ENCODE peak calls at places on chromosome 22, in six cellular contexts. A is GM23248; B is esophagus muscularis mucosa; W is mammary epithelial cell; Q is CD8-positive, alpha-beta memory T cell; M is heart left ventricle. G is an unnamed sample.

GRCh38 chr22:42805016-42805997 is 51.8 kb downstream of the ARFGAP3 start:
- DNase-seq in A (no peak), B (no peak), W (peak; percentile 71), Q (no peak), M (no peak), G (no peak)

GRCh38 chr22:25334091-25334490 is 114.7 kb downstream of the CRYBB2 start:
- DNase-seq in A (peak; percentile 55), B (no peak), W (peak; percentile 21), Q (no peak), M (peak; percentile 32), G (no peak)

GRCh38 chr22:41561335-41561734 is 525 bp downstream of the CSDC2 start:
- DNase-seq in A (no peak), B (no peak), W (no peak), Q (no peak), M (no peak), G (no peak)

GRCh38 chr22:30610299-30610698 is 3.3 kb downstream of the TCN2 start:
- DNase-seq in A (no peak), B (no peak), W (no peak), Q (no peak), M (no peak), G (no peak)

GRCh38 chr22:30045901-30046715 is 34.2 kb upstream of the HORMAD2 start:
- DNase-seq in A (no peak), B (peak; percentile 75), W (no peak), Q (no peak), M (no peak), G (no peak)

GRCh38 chr22:30947821-30948454 is 20.6 kb downstream of the MORC2 start:
- DNase-seq in A (peak; percentile 71), B (peak; percentile 14), W (peak; percentile 64), Q (no peak), M (no peak), G (no peak)

GRCh38 chr22:39612811-39613548 is 42.4 kb downstream of the CACNA1I start:
- DNase-seq in A (no peak), B (no peak), W (no peak), Q (no peak), M (no peak), G (no peak)

GRCh38 chr22:16721969-16722368 is 103.2 kb downstream of the XKR3 start:
- DNase-seq in A (no peak), B (no peak), W (no peak), Q (no peak), M (no peak), G (no peak)

GRCh38 chr22:19430890-19431541 is 517 bp downstream of the HIRA start:
- DNase-seq in A (peak; percentile 62), B (no peak), W (peak; percentile 31), Q (peak; percentile 18), M (peak; percentile 29), G (no peak)

GRCh38 chr22:24883426-24883825 is 63.1 kb downstream of the LHFPL7 start:
- DNase-seq in A (no peak), B (no peak), W (no peak), Q (no peak), M (no peak), G (no peak)

GRCh38 chr22:25702571-25703167 is 39.3 kb upstream of the MYO18B start:
- DNase-seq in A (no peak), B (no peak), W (peak; percentile 75), Q (no peak), M (no peak), G (no peak)

GRCh38 chr22:20748820-20749428 is 25.0 kb upstream of the SERPIND1 start:
- DNase-seq in A (peak; percentile 5), B (no peak), W (no peak), Q (no peak), M (no peak), G (no peak)

GRCh38 chr22:17137226-17137625 is 16.1 kb upstream of the TMEM121B start:
- DNase-seq in A (no peak), B (no peak), W (no peak), Q (no peak), M (no peak), G (no peak)

GRCh38 chr22:39098026-39098425 is 982 bp downstream of the APOBEC3H start:
- DNase-seq in A (no peak), B (no peak), W (no peak), Q (no peak), M (no peak), G (no peak)

GRCh38 chr22:28923826-28924732 is 40.7 kb downstream of the ZNRF3 start:
- DNase-seq in A (no peak), B (no peak), W (peak; percentile 35), Q (no peak), M (no peak), G (no peak)

GRCh38 chr22:20807315-20807752 is 33.4 kb downstream of the SERPIND1 start:
- DNase-seq in A (peak; percentile 97), B (no peak), W (peak; percentile 62), Q (no peak), M (no peak), G (no peak)

GRCh38 chr22:31081963-31082605 is 966 bp downstream of the SMTN start:
- DNase-seq in A (peak; percentile 86), B (no peak), W (peak; percentile 84), Q (no peak), M (no peak), G (no peak)

GRCh38 chr22:23696326-23696851 is 5.6 kb downstream of the RGL4 start:
- DNase-seq in A (no peak), B (no peak), W (no peak), Q (peak; percentile 52), M (no peak), G (peak; percentile 67)

GRCh38 chr22:50105529-50106100 is 15.8 kb downstream of the MOV10L1 start:
- DNase-seq in A (no peak), B (no peak), W (peak; percentile 54), Q (no peak), M (no peak), G (no peak)

GRCh38 chr22:20128902-20129746 is 2.5 kb upstream of the ZDHHC8 start:
- DNase-seq in A (peak; percentile 62), B (no peak), W (no peak), Q (peak; percentile 46), M (no peak), G (peak; percentile 39)

GRCh38 chr22:31846161-31847115 is 92.6 kb downstream of the DEPDC5 start:
- DNase-seq in A (peak; percentile 28), B (no peak), W (no peak), Q (no peak), M (no peak), G (no peak)

GRCh38 chr22:37404126-37404525 is 23.2 kb downstream of the ELFN2 start:
- DNase-seq in A (no peak), B (no peak), W (no peak), Q (no peak), M (no peak), G (no peak)
- H3K27me3 ChIP-seq in A (no peaks in the 10 kb centered on the region), B (no peaks in the 10 kb centered on the region), W (no peaks in the 10 kb centered on the region), Q (no peaks in the 10 kb centered on the region), M (peaks cover 7% of the 10 kb centered on the region), G (no peaks in the 10 kb centered on the region)

GRCh38 chr22:47205081-47205491 is 442.6 kb downstream of the TBC1D22A start:
- DNase-seq in A (no peak), B (no peak), W (no peak), Q (no peak), M (no peak), G (no peak)

GRCh38 chr22:47205562-47205961 is 443.1 kb downstream of the TBC1D22A start:
- DNase-seq in A (no peak), B (peak; percentile 72), W (no peak), Q (no peak), M (no peak), G (no peak)

GRCh38 chr22:47207387-47207786 is 444.9 kb downstream of the TBC1D22A start:
- DNase-seq in A (no peak), B (no peak), W (no peak), Q (no peak), M (no peak), G (no peak)

GRCh38 chr22:47206819-47207218 is 444.4 kb downstream of the TBC1D22A start:
- DNase-seq in A (no peak), B (peak; percentile 39), W (no peak), Q (no peak), M (no peak), G (no peak)

DNA sequence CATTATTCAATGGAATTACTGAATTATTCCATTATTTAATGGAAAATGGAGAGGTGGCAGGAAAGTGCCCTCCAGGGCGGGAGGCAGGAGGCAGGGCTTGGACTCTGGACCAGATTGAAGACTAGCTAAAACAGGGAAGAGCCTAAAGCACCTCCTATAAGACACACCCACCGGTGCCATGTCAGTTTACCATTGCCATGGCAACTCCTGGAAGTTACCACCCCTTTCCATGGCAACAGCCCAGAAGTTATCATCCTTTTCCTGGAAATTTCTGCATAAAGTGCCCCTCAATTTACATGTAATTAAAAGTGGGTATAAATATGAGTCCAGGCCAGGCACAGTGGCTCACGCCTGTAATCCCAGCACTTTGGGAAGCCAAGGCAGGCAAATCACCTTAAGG is 443.7 kb downstream of the TBC1D22A start:
- DNase-seq in A (no peak), B (peak; percentile 45), W (no peak), Q (no peak), M (no peak), G (no peak)
- H3K9me3 ChIP-seq in A (no peaks in the 10 kb centered on the region), B (no peaks in the 10 kb centered on the region), W (peaks cover 33% of the 10 kb centered on the region), Q (no peaks in the 10 kb centered on the region), M (no peaks in the 10 kb centered on the region), G (no peaks in the 10 kb centered on the region)

DNA sequence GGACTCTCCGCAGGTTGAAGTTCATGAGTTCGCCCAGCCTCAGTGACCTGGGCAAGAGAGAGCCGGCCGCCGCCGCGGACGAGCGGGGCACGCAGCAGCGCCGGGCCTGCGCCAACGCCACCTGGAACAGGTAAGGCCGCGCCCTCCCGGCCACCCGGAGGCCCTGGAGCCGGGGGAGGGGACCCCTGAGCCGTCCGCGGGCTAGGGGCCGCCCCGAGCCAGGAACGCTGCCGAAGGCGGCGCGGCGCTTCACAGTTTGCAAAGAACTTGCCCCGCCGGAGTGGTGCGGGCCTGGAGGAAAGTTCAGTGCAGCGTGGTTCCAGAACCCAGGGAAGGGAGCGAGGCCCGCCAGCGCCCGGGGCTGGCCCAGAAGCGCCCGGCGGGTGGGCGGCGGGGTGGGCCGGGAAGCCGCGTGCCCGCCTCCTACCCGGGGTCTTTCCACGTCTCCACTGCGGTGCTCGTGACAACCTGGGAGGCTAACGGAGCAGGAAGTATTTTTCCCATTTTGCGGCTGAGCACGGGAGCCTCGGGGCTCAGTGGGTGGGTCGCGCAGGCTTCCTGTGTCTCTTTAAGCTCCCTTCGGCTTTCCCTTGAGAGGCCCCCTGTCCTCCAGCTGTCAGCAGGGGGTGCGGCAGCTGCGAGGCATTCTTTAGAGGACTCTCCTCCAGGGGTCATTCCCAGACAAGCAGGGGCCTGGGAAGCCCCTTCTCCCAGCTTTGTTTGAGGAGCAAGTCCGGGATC is 645 bp downstream of the PRR5 start:
- DNase-seq in A (peak; percentile 57), B (no peak), W (peak; percentile 36), Q (no peak), M (no peak), G (no peak)
- H3K27me3 ChIP-seq in A (no peaks in the 10 kb centered on the region), B (no peaks in the 10 kb centered on the region), W (no peaks in the 10 kb centered on the region), Q (no peaks in the 10 kb centered on the region), M (peaks cover 5% of the 10 kb centered on the region), G (no peaks in the 10 kb centered on the region)

GRCh38 chr22:49044776-49045175 is 782.9 kb downstream of the BRD1 start:
- DNase-seq in A (no peak), B (no peak), W (no peak), Q (no peak), M (no peak), G (no peak)
- H3K9me3 ChIP-seq in A (no peaks in the 10 kb centered on the region), B (no peaks in the 10 kb centered on the region), W (peaks cover 71% of the 10 kb centered on the region), Q (no peaks in the 10 kb centered on the region), M (no peaks in the 10 kb centered on the region), G (no peaks in the 10 kb centered on the region)

DNA sequence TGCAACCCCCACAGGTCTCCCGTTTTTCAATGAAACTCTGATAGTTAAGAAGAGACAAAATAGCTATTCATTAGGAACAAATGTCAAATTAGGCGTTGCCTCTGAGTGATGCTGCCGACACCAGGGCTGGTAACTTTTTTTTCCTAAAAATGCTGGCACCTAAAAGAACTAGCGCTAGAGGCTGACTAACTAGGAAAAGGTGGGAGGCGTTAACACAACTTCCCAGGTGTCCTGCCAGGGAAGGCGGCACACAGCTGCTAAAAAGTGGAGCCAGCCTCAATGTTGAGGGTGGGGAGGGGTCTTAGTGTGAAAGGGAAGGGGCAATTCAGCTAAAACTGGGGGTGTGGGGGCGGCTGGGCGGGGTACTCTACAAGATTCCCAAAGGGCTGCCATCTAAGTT is 5.4 kb downstream of the MN1 start:
- DNase-seq in A (peak; percentile 56), B (no peak), W (no peak), Q (no peak), M (no peak), G (no peak)
- H3K27me3 ChIP-seq in A (no peaks in the 10 kb centered on the region), B (no peaks in the 10 kb centered on the region), W (no peaks in the 10 kb centered on the region), Q (peaks cover 5% of the 10 kb centered on the region), M (peaks cover 12% of the 10 kb centered on the region), G (peaks cover 5% of the 10 kb centered on the region)

G was measured in effector memory CD4-positive, alpha-beta T cell.